ENCODE peak calls at places on chromosomes 4 and X, in eight cellular contexts. O, Y, A, R, H, G, T and B are unnamed samples.

GRCh38 chr4:64538219-64538618 is 129.0 kb upstream of the TECRL start:
- DNase-seq in O (no peak), Y (peak), A (no peak), R (no peak), H (no peak), G (no peak), T (no peak), B (no peak)

GRCh38 chrX:17376381-17377046 is 1.5 kb downstream of the NHS start:
- DNase-seq in O (peak), Y (no peak), A (peak), R (no peak), H (no peak), G (no peak), T (no peak), B (no peak)

GRCh38 chr4:21819086-21819485 is 129.5 kb downstream of the KCNIP4 start:
- DNase-seq in O (no peak), Y (no peak), A (no peak), R (no peak), H (no peak), G (peak), T (no peak), B (no peak)

GRCh38 chr4:18529482-18529881 is 507.9 kb upstream of the LCORL start:
- DNase-seq in O (no peak), Y (no peak), A (no peak), R (no peak), H (no peak), G (no peak), T (no peak), B (no peak)

GRCh38 chr4:72467633-72468032 is 101.4 kb downstream of the ADAMTS3 start:
- DNase-seq in O (no peak), Y (no peak), A (no peak), R (no peak), H (no peak), G (peak), T (no peak), B (no peak)

GRCh38 chr4:23881052-23881501 is 8.8 kb downstream of the PPARGC1A start:
- DNase-seq in O (no peak), Y (no peak), A (no peak), R (no peak), H (no peak), G (no peak), T (no peak), B (no peak)

GRCh38 chr4:138039010-138039409 is 203.1 kb downstream of the SLC7A11 start:
- DNase-seq in O (no peak), Y (no peak), A (no peak), R (no peak), H (no peak), G (peak), T (no peak), B (no peak)

GRCh38 chr4:185115827-185116232 is 27.2 kb upstream of the SLC25A4 start:
- DNase-seq in O (no peak), Y (no peak), A (no peak), R (no peak), H (no peak), G (peak), T (no peak), B (peak)

GRCh38 chr4:6495296-6495590 is 22.8 kb upstream of the PPP2R2C start:
- DNase-seq in O (no peak), Y (no peak), A (no peak), R (no peak), H (no peak), G (no peak), T (no peak), B (no peak)

GRCh38 chr4:74098628-74098995 is 383 bp downstream of the CXCL2 start:
- DNase-seq in O (no peak), Y (no peak), A (no peak), R (no peak), H (no peak), G (peak), T (no peak), B (no peak)

GRCh38 chr4:176123710-176124407 is 58.2 kb downstream of the WDR17 start:
- DNase-seq in O (peak), Y (peak), A (peak), R (no peak), H (no peak), G (peak), T (no peak), B (no peak)

GRCh38 chrX:130086414-130087207 is 23.7 kb downstream of the ELF4 start:
- DNase-seq in O (no peak), Y (peak), A (peak), R (no peak), H (no peak), G (no peak), T (no peak), B (no peak)

GRCh38 chrX:29652484-29652883 is 562.9 kb upstream of the MAGEB2 start:
- DNase-seq in O (no peak), Y (no peak), A (no peak), R (no peak), H (no peak), G (peak), T (no peak), B (no peak)

GRCh38 chrX:132488819-132489255 is at the start of gene MBNL3:
- DNase-seq in O (peak), Y (peak), A (peak), R (no peak), H (peak), G (peak), T (no peak), B (peak)

GRCh38 chrX:15749642-15750610 is 11.9 kb downstream of the CA5B start:
- DNase-seq in O (peak), Y (peak), A (no peak), R (no peak), H (no peak), G (peak), T (no peak), B (peak)

GRCh38 chr4:68373513-68373912 is 23.6 kb upstream of the YTHDC1 start:
- DNase-seq in O (peak), Y (no peak), A (peak), R (no peak), H (peak), G (peak), T (no peak), B (peak)

GRCh38 chr4:2261853-2262144 is at the start of gene MXD4:
- DNase-seq in O (no peak), Y (no peak), A (no peak), R (no peak), H (no peak), G (no peak), T (no peak), B (no peak)

GRCh38 chr4:111330786-111331185 is 707.9 kb upstream of the PITX2 start:
- DNase-seq in O (no peak), Y (no peak), A (no peak), R (no peak), H (no peak), G (peak), T (no peak), B (no peak)

GRCh38 chr4:54100607-54101189 is 735 bp downstream of the GSX2 start:
- DNase-seq in O (no peak), Y (no peak), A (no peak), R (no peak), H (no peak), G (no peak), T (no peak), B (no peak)

GRCh38 chrX:45479196-45479834 is 278.6 kb upstream of the DIPK2B start:
- DNase-seq in O (no peak), Y (no peak), A (no peak), R (peak), H (no peak), G (peak), T (peak), B (no peak)

GRCh38 chrX:18146954-18147353 is 73.7 kb downstream of the BEND2 start:
- DNase-seq in O (no peak), Y (peak), A (no peak), R (no peak), H (no peak), G (peak), T (no peak), B (no peak)